ENCODE peak calls at places on chromosomes 5 and 9, in six cellular contexts. H is cardiac fibroblast, R is mucosa of descending colon, G is NCI-H69, T is AG08396, B is NCI-H510A. S is an unnamed sample.

GRCh38 chr5:1515921-1516571 is 7.7 kb downstream of the LPCAT1 start:
- DNase-seq in H (peak), R (peak), G (no peak), T (peak), B (no peak), S (peak)

GRCh38 chr5:141692919-141693848 is 11.2 kb upstream of the ARAP3 start:
- DNase-seq in H (peak), R (no peak), G (peak), T (no peak), B (no peak), S (no peak)

GRCh38 chr5:103218164-103218563 is 40.4 kb upstream of the MACIR start:
- DNase-seq in H (peak), R (no peak), G (no peak), T (peak), B (no peak), S (peak)

GRCh38 chr9:4489919-4490704 is at the start of gene SLC1A1:
- DNase-seq in H (peak), R (peak), G (peak), T (peak), B (peak), S (peak)

GRCh38 chr5:150142800-150143724 is 12.6 kb downstream of the PDGFRB start:
- DNase-seq in H (peak), R (no peak), G (no peak), T (peak), B (no peak), S (peak)

GRCh38 chr5:1882337-1883119 is at the start of gene IRX4:
- DNase-seq in H (peak), R (no peak), G (peak), T (peak), B (no peak), S (no peak)

GRCh38 chr5:180799194-180799593 is 3.4 kb downstream of the MGAT1 start:
- DNase-seq in H (no peak), R (peak), G (peak), T (no peak), B (no peak), S (no peak)

GRCh38 chr5:89628876-89629635 is 746.1 kb upstream of the MEF2C start:
- DNase-seq in H (peak), R (no peak), G (no peak), T (no peak), B (no peak), S (no peak)

GRCh38 chr5:172541764-172542120 is 87.4 kb upstream of the SH3PXD2B start:
- DNase-seq in H (no peak), R (no peak), G (no peak), T (no peak), B (no peak), S (no peak)

GRCh38 chr5:141822134-141822533 is 56.1 kb downstream of the PCDH1 start:
- DNase-seq in H (peak), R (no peak), G (no peak), T (peak), B (peak), S (peak)

GRCh38 chr5:113487779-113488644 is at the start of gene MCC:
- DNase-seq in H (peak), R (peak), G (peak), T (peak), B (peak), S (peak)

GRCh38 chr9:12916037-12916436 is 141.2 kb downstream of the LURAP1L start:
- DNase-seq in H (peak), R (no peak), G (peak), T (no peak), B (no peak), S (peak)

GRCh38 chr5:97570242-97570641 is 387.2 kb upstream of the RIOK2 start:
- DNase-seq in H (no peak), R (no peak), G (no peak), T (no peak), B (no peak), S (no peak)

GRCh38 chr5:34511915-34512314 is 144.2 kb upstream of the RAI14 start:
- DNase-seq in H (peak), R (no peak), G (no peak), T (no peak), B (no peak), S (no peak)

GRCh38 chr5:115939059-115939458 is 23.2 kb upstream of the LVRN start:
- DNase-seq in H (no peak), R (no peak), G (peak), T (no peak), B (no peak), S (no peak)

GRCh38 chr9:91750343-91750742 is 199.7 kb downstream of the ROR2 start:
- DNase-seq in H (no peak), R (peak), G (peak), T (no peak), B (peak), S (peak)

GRCh38 chr5:168925160-168925559 is 346.0 kb upstream of the PANK3 start:
- DNase-seq in H (no peak), R (no peak), G (no peak), T (no peak), B (no peak), S (no peak)

GRCh38 chr5:172941067-172941516 is 18.1 kb upstream of the RPL26L1 start:
- DNase-seq in H (peak), R (no peak), G (peak), T (no peak), B (no peak), S (no peak)

GRCh38 chr5:59351076-59351794 is 542.3 kb downstream of the PDE4D start:
- DNase-seq in H (peak), R (peak), G (peak), T (no peak), B (no peak), S (peak)

GRCh38 chr9:68507098-68507795 is 33.4 kb downstream of the TMEM252 start:
- DNase-seq in H (peak), R (no peak), G (peak), T (peak), B (no peak), S (peak)

GRCh38 chr5:4511996-4512656 is 628.0 kb upstream of the ADAMTS16 start:
- DNase-seq in H (peak), R (no peak), G (no peak), T (no peak), B (peak), S (no peak)

GRCh38 chr5:80959138-80959537 is 1.0 kb upstream of the RASGRF2 start:
- DNase-seq in H (no peak), R (no peak), G (no peak), T (no peak), B (no peak), S (no peak)

GRCh38 chr5:36720688-36721087 is 114.3 kb downstream of the SLC1A3 start:
- DNase-seq in H (no peak), R (no peak), G (no peak), T (no peak), B (no peak), S (no peak)

GRCh38 chr5:7415123-7415522 is 19.2 kb downstream of the ADCY2 start:
- DNase-seq in H (no peak), R (no peak), G (no peak), T (no peak), B (no peak), S (no peak)

GRCh38 chr5:41009228-41009627 is 61.9 kb downstream of the MROH2B start:
- DNase-seq in H (peak), R (no peak), G (peak), T (no peak), B (no peak), S (peak)

GRCh38 chr5:180050106-180050929 is 21.2 kb downstream of the RNF130 start:
- DNase-seq in H (no peak), R (no peak), G (no peak), T (no peak), B (no peak), S (no peak)

GRCh38 chr5:97101189-97101910 is 41.1 kb downstream of the LIX1 start:
- DNase-seq in H (no peak), R (no peak), G (peak), T (no peak), B (no peak), S (no peak)

GRCh38 chr5:159049844-159050318 is 49.8 kb downstream of the EBF1 start:
- DNase-seq in H (peak), R (no peak), G (no peak), T (no peak), B (no peak), S (peak)

GRCh38 chr5:120139039-120139438 is 325.1 kb upstream of the PRR16 start:
- DNase-seq in H (peak), R (peak), G (no peak), T (peak), B (no peak), S (peak)

S was measured in fibroblast of gingiva.